ENCODE peak calls at places on chromosome 6, in six cellular contexts. K is A549, T is stomach, D is prostate gland, H is heart left ventricle, I is HCT116. N is an unnamed sample.

GRCh38 chr6:150640556-150641206 is 41.0 kb downstream of the PLEKHG1 start:
- DNase-seq in K (no peak), T (no peak), D (no peak), I (no peak), H (no peak), N (no peak)

GRCh38 chr6:86793649-86794048 is 143.7 kb upstream of the HTR1E start:
- DNase-seq in D (no peak), T (no peak), K (no peak), I (no peak), H (no peak), N (no peak)

GRCh38 chr6:74585779-74586178 is 620.1 kb downstream of the COL12A1 start:
- DNase-seq in D (no peak), K (no peak), I (no peak), T (no peak), H (no peak), N (no peak)

GRCh38 chr6:109687271-109687721 is 3.7 kb downstream of the AK9 start:
- DNase-seq in H (no peak), T (no peak), I (no peak), D (no peak), K (no peak), N (no peak)

GRCh38 chr6:34237316-34237721 is 646 bp downstream of the HMGA1 start:
- DNase-seq in K (no peak), D (no peak), I (no peak), H (peak; percentile 51), T (no peak), N (peak; percentile 40)

GRCh38 chr6:41728073-41728936 is 7.1 kb downstream of the TFEB start:
- DNase-seq in D (peak; percentile 89), I (no peak), K (no peak), H (peak; percentile 36), T (peak; percentile 59), N (no peak)

GRCh38 chr6:111972714-111973678 is 80.9 kb upstream of the CCN6 start:
- DNase-seq in K (peak; percentile 19), T (no peak), D (no peak), I (no peak), H (peak; percentile 36), N (peak; percentile 21)

GRCh38 chr6:12369355-12369754 is 79.2 kb downstream of the EDN1 start:
- DNase-seq in I (no peak), H (no peak), D (no peak), K (no peak), T (no peak), N (no peak)

GRCh38 chr6:75932067-75932466 is 140.4 kb downstream of the IMPG1 start:
- DNase-seq in I (peak; percentile 19), K (peak; percentile 11), D (no peak), T (peak; percentile 47), H (peak; percentile 50), N (no peak)

GRCh38 chr6:143607959-143608358 is 69.8 kb upstream of the PHACTR2 start:
- DNase-seq in D (peak; percentile 12), K (no peak), I (no peak), H (no peak), T (no peak), N (no peak)

GRCh38 chr6:36444470-36444869 is 1.7 kb downstream of the KCTD20 start:
- DNase-seq in T (no peak), I (no peak), D (no peak), K (no peak), H (no peak), N (no peak)

GRCh38 chr6:36123270-36124139 is 6.8 kb upstream of the MAPK13 start:
- DNase-seq in K (peak; percentile 73), I (peak; percentile 58), T (peak; percentile 86), D (peak; percentile 67), H (peak; percentile 76), N (peak; percentile 72)

GRCh38 chr6:5995705-5996686 is 10.7 kb downstream of the NRN1 start:
- DNase-seq in I (no peak), H (peak; percentile 75), K (peak; percentile 40), T (no peak), D (no peak), N (peak; percentile 80)

GRCh38 chr6:11855743-11856142 is 77.1 kb upstream of the ADTRP start:
- DNase-seq in H (no peak), K (no peak), D (no peak), T (no peak), I (no peak), N (no peak)

GRCh38 chr6:56807335-56807991 is 147.4 kb upstream of the BEND6 start:
- DNase-seq in D (no peak), I (no peak), H (no peak), T (no peak), K (no peak), N (no peak)

GRCh38 chr6:129801909-129802308 is 59.2 kb downstream of the TMEM244 start:
- DNase-seq in H (no peak), T (no peak), K (no peak), I (no peak), D (peak; percentile 70), N (no peak)

GRCh38 chr6:40165036-40165709 is 230.9 kb upstream of the MOCS1 start:
- DNase-seq in D (no peak), H (no peak), T (no peak), I (no peak), K (no peak), N (no peak)

GRCh38 chr6:160882019-160882418 is 109.5 kb upstream of the MAP3K4 start:
- DNase-seq in D (no peak), H (no peak), T (no peak), I (no peak), K (no peak), N (no peak)

GRCh38 chr6:3202999-3203696 is 24.3 kb downstream of the TUBB2B start:
- DNase-seq in I (no peak), T (no peak), D (no peak), H (no peak), K (no peak), N (no peak)

GRCh38 chr6:3208096-3208774 is 19.2 kb downstream of the TUBB2B start:
- DNase-seq in D (no peak), T (no peak), K (no peak), H (no peak), I (no peak), N (peak; percentile 26)

GRCh38 chr6:3204921-3205320 is 22.5 kb downstream of the TUBB2B start:
- DNase-seq in D (no peak), H (no peak), K (no peak), T (no peak), I (no peak), N (no peak)

GRCh38 chr6:3206339-3207015 is 21.0 kb downstream of the TUBB2B start:
- DNase-seq in D (no peak), H (no peak), K (no peak), T (no peak), I (no peak), N (no peak)

DNA sequence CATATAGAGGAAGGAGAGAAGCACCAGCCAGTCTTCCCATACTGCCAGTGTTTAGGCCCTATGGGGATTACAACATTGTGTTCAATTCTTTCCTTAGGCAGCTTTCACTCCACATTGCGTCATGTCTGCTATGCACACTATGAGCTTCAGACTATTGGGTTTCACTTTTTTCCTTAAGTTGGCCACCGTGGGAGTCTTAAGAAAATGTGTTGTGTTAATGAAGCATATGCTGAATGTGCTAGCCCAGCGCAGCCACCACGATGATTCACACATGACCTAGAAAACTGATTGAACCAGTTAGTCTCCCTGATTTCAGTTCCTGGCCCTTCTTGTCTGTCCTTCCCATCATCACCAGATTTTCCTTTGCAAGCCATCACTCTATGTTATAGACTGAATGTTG is 21.5 kb downstream of the TUBB2B start:
- DNase-seq in K (no peak), T (no peak), H (no peak), I (no peak), D (no peak), N (no peak)
- TF ChIP-seq POLR2A in K (no peak), T (no peak), H (no peak), I (no peak), D (no peak), N (no peak)

GRCh38 chr6:122399348-122400120 is at the start of gene HSF2:
- DNase-seq in T (peak; percentile 96), H (peak; percentile 97), I (peak; percentile 95), D (peak; percentile 96), K (peak; percentile 96), N (peak; percentile 71)
- TF ChIP-seq POLR2A in T (no peak), H (no peak), I (no peak), D (peak; percentile 41), K (peak; percentile 34), N (peak; percentile 68)

GRCh38 chr6:147212618-147213017 is 8.4 kb downstream of the STXBP5 start:
- DNase-seq in I (no peak), T (no peak), D (no peak), H (no peak), K (no peak), N (no peak)

GRCh38 chr6:147213772-147214171 is 9.6 kb downstream of the STXBP5 start:
- DNase-seq in H (no peak), I (no peak), K (no peak), D (no peak), T (no peak), N (no peak)

GRCh38 chr6:147209762-147210449 is 5.7 kb downstream of the STXBP5 start:
- DNase-seq in T (no peak), D (no peak), H (no peak), K (no peak), I (no peak), N (no peak)

GRCh38 chr6:147211349-147211748 is 7.1 kb downstream of the STXBP5 start:
- DNase-seq in K (no peak), D (no peak), H (no peak), T (no peak), I (no peak), N (no peak)

DNA sequence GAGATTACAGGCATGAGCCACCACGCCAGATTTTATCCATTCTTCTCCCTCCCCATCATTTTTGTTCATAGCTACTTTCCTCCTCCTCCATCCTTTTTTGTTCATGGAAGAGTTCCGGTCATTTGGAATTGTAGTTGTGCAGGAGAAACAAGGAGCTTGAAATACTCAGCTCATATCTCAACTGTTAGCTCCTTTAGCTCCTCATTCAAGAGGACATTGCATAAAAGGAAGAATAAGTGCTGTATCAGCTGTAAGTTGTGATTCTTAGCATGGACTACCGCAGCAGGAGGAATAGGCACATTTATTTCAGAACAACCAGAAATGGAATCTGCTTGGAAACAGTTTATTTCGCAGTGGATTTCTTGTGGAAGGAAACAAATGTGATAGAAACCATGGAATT is 7.6 kb downstream of the STXBP5 start:
- DNase-seq in I (no peak), K (no peak), T (no peak), H (no peak), D (no peak), N (no peak)
- TF ChIP-seq POLR2A in I (no peak), K (no peak), T (no peak), H (no peak), D (no peak), N (no peak)

DNA sequence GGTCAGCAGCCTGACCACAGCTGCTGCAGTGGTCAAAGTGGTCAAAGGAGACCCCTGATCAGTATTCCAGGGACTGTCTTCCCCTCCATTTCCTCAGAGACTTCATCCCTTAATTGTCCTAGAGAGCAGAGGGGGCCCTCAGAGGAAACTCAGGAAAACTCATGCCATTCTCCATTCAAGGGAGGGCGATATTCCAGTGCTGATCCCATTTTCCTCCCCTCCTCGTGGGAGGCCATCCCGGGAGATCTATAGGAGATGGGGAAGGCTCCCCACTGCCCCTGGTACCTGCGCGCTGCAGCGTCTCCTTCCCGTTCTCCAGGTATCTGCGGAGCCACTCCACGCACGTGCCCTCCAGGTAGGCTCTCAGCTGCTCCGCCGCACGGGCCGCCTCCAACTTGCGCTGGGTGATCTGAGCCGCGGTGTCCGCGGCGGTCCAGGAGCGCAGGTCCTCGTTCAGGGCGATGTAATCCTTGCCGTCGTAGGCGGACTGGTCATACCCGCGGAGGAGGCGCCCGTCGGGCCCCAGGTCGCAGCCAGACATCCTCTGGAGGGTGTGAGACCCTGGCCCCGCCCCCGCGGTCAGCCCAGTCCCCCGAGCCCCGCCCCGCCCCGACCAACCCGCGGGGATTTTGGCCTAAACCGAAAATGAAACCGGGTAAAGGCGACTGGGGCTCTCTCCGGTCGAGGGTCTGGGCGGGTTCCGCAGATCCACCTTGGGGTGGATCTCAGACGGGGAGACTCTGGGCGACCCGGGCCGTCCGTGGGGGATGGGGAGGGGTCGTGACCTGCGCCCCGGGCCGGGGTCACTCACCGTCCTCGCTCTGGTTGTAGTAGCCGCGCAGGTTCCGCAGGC is 878 bp downstream of the HLA-C start:
- DNase-seq in I (no peak), K (peak; percentile 15), D (peak; percentile 25), T (peak; percentile 82), H (peak; percentile 85), N (peak; percentile 9)
- TF ChIP-seq POLR2A in I (no peak), K (no peak), D (no peak), T (no peak), H (no peak), N (no peak)

N was measured in H54.